ENCODE peak calls at places on chromosome 21, in six cellular contexts. H is pancreas, P is cardiac muscle cell, Q is RWPE2, X is AG04450, K is GM23338. Y is an unnamed sample. For H3K27me3, the result is how much of the 10 kb centered on the place peaks cover.

GRCh38 chr21:15826147-15826780 is 96.5 kb downstream of the USP25 start:
- DNase-seq in K (peak), H (peak), P (peak), X (no peak), Q (no peak), Y (no peak)

GRCh38 chr21:43590220-43590619 is 69.1 kb downstream of the HSF2BP start:
- DNase-seq in K (no peak), P (no peak), Q (no peak), H (no peak), X (no peak), Y (no peak)

GRCh38 chr21:42652527-42653491 is 612 bp upstream of the PDE9A start:
- DNase-seq in X (no peak), K (peak), Q (peak), P (peak), H (peak), Y (no peak)

GRCh38 chr21:44865561-44866280 is 7.8 kb downstream of the PTTG1IP start:
- DNase-seq in X (no peak), Q (no peak), K (no peak), H (no peak), P (no peak), Y (no peak)

GRCh38 chr21:17967319-17967718 is 148.2 kb upstream of the C21orf91 start:
- DNase-seq in Q (no peak), P (no peak), H (no peak), X (no peak), K (no peak), Y (no peak)

GRCh38 chr21:30434033-30434631 is 4.1 kb downstream of the KRTAP13-4 start:
- DNase-seq in H (peak), K (peak), X (no peak), Q (no peak), P (peak), Y (no peak)

GRCh38 chr21:45632165-45632896 is 11.2 kb upstream of the PCBP3 start:
- DNase-seq in H (no peak), X (no peak), P (no peak), Q (no peak), K (no peak), Y (no peak)

GRCh38 chr21:41987310-41987709 is 22.9 kb downstream of the ZBTB21 start:
- DNase-seq in X (no peak), H (no peak), K (no peak), P (no peak), Q (no peak), Y (no peak)

GRCh38 chr21:45894107-45894810 is 87.3 kb upstream of the COL6A1 start:
- DNase-seq in H (no peak), Q (no peak), P (peak), K (no peak), X (peak), Y (no peak)

GRCh38 chr21:16742116-16742515 is 770.7 kb upstream of the CXADR start:
- DNase-seq in K (no peak), X (no peak), P (no peak), Q (no peak), H (no peak), Y (no peak)

GRCh38 chr21:28788030-28788429 is 204.6 kb downstream of the LTN1 start:
- DNase-seq in P (no peak), H (no peak), K (no peak), X (no peak), Q (no peak), Y (no peak)

GRCh38 chr21:44300262-44300959 is 558 bp downstream of the PFKL start:
- DNase-seq in H (peak), P (peak), X (no peak), Q (no peak), K (peak), Y (no peak)

GRCh38 chr21:17802568-17802967 is 16.6 kb downstream of the C21orf91 start:
- DNase-seq in P (no peak), Q (no peak), K (no peak), H (no peak), X (peak), Y (peak)

GRCh38 chr21:28793043-28793442 is 199.6 kb downstream of the LTN1 start:
- DNase-seq in K (peak), X (no peak), P (peak), Q (no peak), H (no peak), Y (no peak)

GRCh38 chr21:33543505-33544129 is 779 bp downstream of the SON start:
- DNase-seq in H (peak), K (no peak), X (no peak), Q (no peak), P (no peak), Y (no peak)

GRCh38 chr21:45811136-45811535 is 167.6 kb downstream of the PCBP3 start:
- DNase-seq in P (no peak), X (no peak), H (no peak), K (no peak), Q (no peak), Y (no peak)

GRCh38 chr21:43613755-43614638 is 45.3 kb downstream of the HSF2BP start:
- DNase-seq in H (no peak), P (no peak), X (no peak), K (no peak), Q (no peak), Y (no peak)

GRCh38 chr21:41294548-41295231 is 21.9 kb upstream of the FAM3B start:
- DNase-seq in K (no peak), P (no peak), H (no peak), X (no peak), Q (no peak), Y (no peak)

GRCh38 chr21:16588433-16588860 is 858.7 kb downstream of the USP25 start:
- DNase-seq in X (peak), Q (peak), K (peak), H (peak), P (peak), Y (peak)

GRCh38 chr21:41593051-41593783 is 85.3 kb upstream of the TMPRSS2 start:
- DNase-seq in K (no peak), Q (no peak), X (no peak), P (no peak), H (no peak), Y (no peak)

GRCh38 chr21:42312626-42313104 is 2.5 kb downstream of the TFF3 start:
- DNase-seq in H (no peak), P (no peak), K (no peak), X (no peak), Q (no peak), Y (no peak)

GRCh38 chr21:45994086-45994661 is 12.6 kb downstream of the COL6A1 start:
- DNase-seq in P (no peak), K (no peak), Q (peak), H (no peak), X (no peak), Y (no peak)

GRCh38 chr21:45383111-45383614 is 21.8 kb upstream of the COL18A1 start:
- DNase-seq in K (no peak), Q (peak), P (no peak), H (no peak), X (no peak), Y (no peak)

GRCh38 chr21:42082501-42083360 is 11.6 kb downstream of the UMODL1 start:
- DNase-seq in Q (no peak), P (no peak), K (no peak), X (no peak), H (no peak), Y (no peak)

GRCh38 chr21:28482657-28483056 is 510.0 kb downstream of the LTN1 start:
- DNase-seq in Q (no peak), K (no peak), X (no peak), H (no peak), P (no peak), Y (no peak)

GRCh38 chr21:26849428-26850115 is 4.4 kb upstream of the ADAMTS1 start:
- DNase-seq in P (peak), H (no peak), X (no peak), Q (no peak), K (peak), Y (no peak)

GRCh38 chr21:42646836-42647235 is 6.6 kb upstream of the PDE9A start:
- DNase-seq in P (no peak), K (no peak), Q (peak), X (no peak), H (no peak), Y (no peak)

GRCh38 chr21:26449161-26449560 is 123.9 kb downstream of the CYYR1 start:
- DNase-seq in P (peak), K (no peak), Q (no peak), X (peak), H (no peak), Y (no peak)

GRCh38 chr21:31180256-31181088 is 142.2 kb upstream of the KRTAP19-8 start:
- DNase-seq in P (peak), K (peak), Q (no peak), H (no peak), X (no peak), Y (no peak)

GRCh38 chr21:42411197-42411869 is 7.6 kb downstream of the UBASH3A start:
- DNase-seq in H (no peak), K (peak), P (no peak), X (no peak), Q (no peak), Y (no peak)

GRCh38 chr21:20737227-20737626 is 261.0 kb upstream of the NCAM2 start:
- DNase-seq in P (no peak), H (no peak), X (no peak), K (no peak), Q (no peak), Y (no peak)

GRCh38 chr21:44875341-44875740 is 1.9 kb upstream of the PTTG1IP start:
- DNase-seq in H (no peak), Q (no peak), P (no peak), K (no peak), X (no peak), Y (no peak)

GRCh38 chr21:14452031-14452778 is 69.3 kb upstream of the HSPA13 start:
- DNase-seq in Q (no peak), P (no peak), H (no peak), K (no peak), X (no peak), Y (no peak)

GRCh38 chr21:14545906-14546480 is at the start of gene SAMSN1:
- DNase-seq in K (no peak), P (no peak), X (no peak), Q (no peak), H (no peak), Y (no peak)

GRCh38 chr21:39373634-39374033 is 24.7 kb upstream of the HMGN1 start:
- DNase-seq in X (no peak), Q (no peak), K (peak), H (no peak), P (peak), Y (no peak)
- TF ChIP-seq CTCF in X (peak), Q (peak), K (peak), H (no peak), P (peak), Y (peak)

DNA sequence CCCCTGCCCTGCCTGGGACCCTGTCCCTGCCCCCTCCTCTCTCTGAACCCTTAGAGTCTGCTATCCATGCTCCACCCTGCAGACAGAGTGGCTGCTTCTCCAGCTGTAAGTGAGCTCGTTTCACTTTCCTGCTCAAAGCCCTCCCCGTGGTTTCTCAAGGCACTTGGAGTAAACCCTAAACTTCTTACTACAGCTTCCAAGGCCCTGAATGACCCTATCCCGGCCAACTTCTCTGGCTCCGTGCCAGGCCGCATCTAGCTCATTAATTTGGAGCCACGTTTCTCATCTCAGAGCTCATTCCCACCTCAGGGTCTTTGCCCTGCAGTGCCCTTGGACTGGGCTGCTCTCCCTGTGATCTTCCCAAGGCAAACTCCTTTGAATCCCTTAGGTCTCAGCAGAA is 235.1 kb upstream of the RUNX1 start:
- DNase-seq in K (no peak), X (no peak), H (no peak), Q (no peak), P (no peak), Y (no peak)
- H3K27me3 ChIP-seq in K (under half), X (under half), H (under half), Q (under half), P (under half), Y (under half)

DNA sequence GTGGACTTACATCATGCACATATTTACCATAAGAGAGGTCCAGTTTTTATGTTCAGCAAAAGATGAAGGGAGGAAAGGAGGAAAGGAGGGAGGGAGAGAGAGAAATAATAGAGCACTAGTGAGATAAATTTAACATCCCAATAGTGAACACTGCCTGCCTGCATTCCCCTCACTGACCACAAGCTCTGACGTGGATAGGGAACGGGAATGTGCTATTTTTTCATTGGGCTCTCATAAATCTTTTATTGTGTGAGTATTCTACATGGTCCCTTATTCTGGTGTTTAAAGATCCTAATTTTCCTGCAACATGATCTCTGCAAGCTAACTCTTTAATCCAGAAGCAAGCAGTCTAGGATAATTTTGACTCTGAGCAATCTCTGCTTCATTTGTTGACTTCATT is 82.2 kb downstream of the TTC3 start:
- DNase-seq in X (no peak), Q (no peak), H (no peak), P (no peak), K (peak), Y (no peak)
- TF ChIP-seq CTCF in X (no peak), Q (no peak), H (no peak), P (no peak), K (no peak), Y (no peak)

DNA sequence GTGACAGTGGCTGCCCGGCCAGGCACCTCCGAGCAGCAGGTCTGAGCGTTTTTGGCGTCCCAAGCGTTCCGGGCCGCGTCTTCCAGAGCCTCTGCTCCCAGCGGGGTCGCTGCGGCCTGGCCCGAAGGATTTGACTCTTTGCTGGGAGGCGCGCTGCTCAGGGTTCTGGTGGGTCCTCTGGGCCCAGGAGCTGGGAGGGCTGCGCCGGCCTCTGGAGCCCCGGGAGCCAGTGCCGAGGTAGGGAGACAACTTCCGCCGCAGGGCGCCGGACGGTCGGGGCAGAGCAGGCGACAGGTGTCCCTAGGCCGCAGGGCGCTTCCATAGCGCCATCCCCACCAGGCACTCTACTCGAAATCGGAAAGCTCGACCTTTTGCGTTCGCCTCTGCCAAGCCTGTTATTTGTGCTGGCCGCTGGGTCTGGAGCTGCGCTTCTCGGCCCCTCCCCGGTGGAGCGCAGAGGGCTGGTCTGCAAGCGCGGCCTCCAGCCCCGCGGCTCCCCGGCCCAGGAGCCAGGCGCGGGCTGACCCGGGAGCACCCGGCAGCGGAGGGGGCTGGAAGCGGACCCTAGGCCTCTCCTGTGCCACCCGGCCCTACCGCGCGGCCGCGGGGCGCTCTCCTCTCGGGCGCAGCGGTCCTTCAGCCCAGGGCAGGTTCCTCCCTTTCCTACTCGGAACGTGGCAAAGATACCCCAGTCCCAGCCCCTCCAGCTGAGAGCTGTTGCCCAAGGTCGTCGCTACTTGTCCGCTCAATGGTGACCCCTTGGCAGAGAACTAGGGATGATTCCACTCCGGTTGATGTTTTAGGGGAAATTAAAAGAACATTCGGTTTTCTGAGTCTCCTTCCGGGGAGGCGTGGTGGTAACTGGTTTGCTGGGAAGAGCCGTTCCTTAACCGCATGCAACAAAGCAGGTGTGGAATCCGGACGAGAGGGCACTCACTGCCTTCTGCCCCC is 2.3 kb downstream of the SIM2 start:
- DNase-seq in X (no peak), P (peak), Q (no peak), H (no peak), K (peak), Y (no peak)
- H3K27me3 ChIP-seq in X (half or more), P (half or more), Q (under half), H (half or more), K (half or more), Y (half or more)

GRCh38 chr21:32457962-32458361 is 45.5 kb downstream of the EVA1C start:
- DNase-seq in H (no peak), K (no peak), Q (no peak), P (no peak), X (no peak), Y (no peak)

GRCh38 chr21:32455548-32455947 is 43.0 kb downstream of the EVA1C start:
- DNase-seq in Q (no peak), H (no peak), K (no peak), P (no peak), X (no peak), Y (no peak)

GRCh38 chr21:32459972-32460371 is 47.5 kb downstream of the EVA1C start:
- DNase-seq in P (no peak), H (no peak), K (no peak), X (no peak), Q (no peak), Y (no peak)

GRCh38 chr21:32456497-32456918 is 44.0 kb downstream of the EVA1C start:
- DNase-seq in P (peak), K (no peak), H (no peak), X (no peak), Q (no peak), Y (no peak)

DNA sequence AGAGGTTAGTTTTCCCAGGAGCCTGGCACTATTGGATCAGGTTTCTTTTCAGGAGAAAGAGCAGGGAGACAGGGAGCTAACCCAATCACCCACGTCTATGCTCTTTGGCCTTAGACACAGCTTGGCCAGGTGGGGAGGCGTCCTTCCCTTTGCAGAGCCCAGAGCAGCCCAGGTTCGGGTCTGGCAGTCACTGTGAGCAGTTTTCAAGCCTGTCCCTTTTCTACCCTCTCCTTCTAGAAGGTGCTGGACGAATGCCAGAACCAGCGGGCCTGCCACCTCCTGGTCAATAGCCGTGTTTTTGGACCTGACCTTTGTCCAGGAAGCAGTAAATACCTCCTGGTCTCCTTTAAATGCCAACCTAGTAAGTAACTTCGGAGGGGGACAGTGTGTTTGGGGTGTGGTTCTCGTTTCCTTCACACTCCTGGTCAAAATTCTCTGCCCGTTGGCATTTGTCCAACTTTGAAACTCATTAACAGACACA is 44.9 kb downstream of the EVA1C start:
- DNase-seq in K (peak), X (no peak), H (peak), Q (no peak), P (peak), Y (no peak)
- TF ChIP-seq CTCF in K (no peak), X (peak), H (no peak), Q (no peak), P (no peak), Y (peak)